ENCODE peak calls at places on chromosome 16, in ten cellular contexts. G is lung, Q is PC-9, L is esophagus squamous epithelium, A is left lung, W is right lobe of liver, R is stomach, S is HCT116, F is fibroblast of lung, O is heart left ventricle. X is an unnamed sample.

GRCh38 chr16:70779361-70779760 is 21.6 kb downstream of the VAC14 start:
- DNase-seq in G (no peak), Q (no peak), L (no peak), A (no peak), W (no peak), R (no peak), S (no peak), F (no peak), O (no peak), X (no peak)

GRCh38 chr16:47713225-47713595 is 252.1 kb downstream of the PHKB start:
- DNase-seq in G (no peak), Q (peak; percentile 64), L (no peak), A (no peak), W (no peak), R (no peak), S (no peak), F (peak; percentile 93), O (no peak), X (no peak)

GRCh38 chr16:27154573-27155521 is 48.5 kb upstream of the KDM8 start:
- DNase-seq in G (peak; percentile 59), Q (no peak), L (no peak), A (peak; percentile 54), W (peak; percentile 56), R (peak; percentile 57), S (peak; percentile 56), F (peak; percentile 6), O (peak; percentile 37), X (no peak)

GRCh38 chr16:13390093-13390985 is 488.9 kb downstream of the SHISA9 start:
- DNase-seq in G (no peak), Q (no peak), L (no peak), A (no peak), W (no peak), R (no peak), S (no peak), F (peak; percentile 4), O (no peak), X (no peak)

GRCh38 chr16:48914070-48914469 is 304.1 kb upstream of the N4BP1 start:
- DNase-seq in G (no peak), Q (no peak), L (no peak), A (no peak), W (no peak), R (no peak), S (no peak), F (no peak), O (no peak), X (no peak)

GRCh38 chr16:57949595-57950238 is 21.2 kb downstream of the CNGB1 start:
- DNase-seq in G (no peak), Q (no peak), L (no peak), A (no peak), W (no peak), R (no peak), S (no peak), F (no peak), O (no peak), X (no peak)

GRCh38 chr16:24819462-24820040 is 26.2 kb upstream of the SLC5A11 start:
- DNase-seq in G (no peak), Q (no peak), L (no peak), A (no peak), W (no peak), R (no peak), S (no peak), F (no peak), O (no peak), X (no peak)

GRCh38 chr16:1932050-1933028 is 10.7 kb downstream of the MSRB1 start:
- DNase-seq in G (no peak), Q (no peak), L (no peak), A (no peak), W (peak; percentile 63), R (peak; percentile 69), S (no peak), F (peak; percentile 23), O (no peak), X (peak; percentile 61)

GRCh38 chr16:29814592-29814991 is 1.4 kb upstream of the PAGR1 start:
- DNase-seq in G (no peak), Q (no peak), L (no peak), A (no peak), W (no peak), R (no peak), S (no peak), F (no peak), O (no peak), X (no peak)

GRCh38 chr16:29815032-29815721 is 775 bp upstream of the PAGR1 start:
- DNase-seq in G (no peak), Q (no peak), L (no peak), A (no peak), W (peak; percentile 59), R (no peak), S (no peak), F (no peak), O (peak; percentile 36), X (no peak)

GRCh38 chr16:29818082-29818481 is 2.1 kb downstream of the PAGR1 start:
- DNase-seq in G (no peak), Q (no peak), L (no peak), A (no peak), W (no peak), R (no peak), S (no peak), F (no peak), O (no peak), X (no peak)

GRCh38 chr16:29815793-29816693 is at the start of gene PAGR1:
- DNase-seq in G (peak; percentile 98), Q (peak; percentile 98), L (peak; percentile 94), A (peak; percentile 99), W (peak; percentile 98), R (peak; percentile 98), S (peak; percentile 99), F (peak; percentile 100), O (peak; percentile 97), X (peak; percentile 96)

GRCh38 chr16:29816694-29817441 is 916 bp downstream of the PAGR1 start:
- DNase-seq in G (no peak), Q (peak; percentile 62), L (no peak), A (peak; percentile 75), W (peak; percentile 78), R (peak; percentile 65), S (no peak), F (peak; percentile 70), O (peak; percentile 72), X (no peak)
- TF ChIP-seq CTCF in G (no peak), Q (no peak), L (no peak), A (no peak), W (no peak), R (no peak), S (peak; percentile 12), F (peak; percentile 23), O (no peak), X (no peak)

GRCh38 chr16:87210949-87211348 is 106.2 kb downstream of the C16orf95 start:
- DNase-seq in G (no peak), Q (no peak), L (no peak), A (no peak), W (no peak), R (no peak), S (no peak), F (peak; percentile 40), O (no peak), X (no peak)

GRCh38 chr16:87212026-87212425 is 105.2 kb downstream of the C16orf95 start:
- DNase-seq in G (no peak), Q (peak; percentile 72), L (no peak), A (no peak), W (no peak), R (no peak), S (no peak), F (peak; percentile 72), O (no peak), X (no peak)

GRCh38 chr16:87216148-87216823 is 100.9 kb downstream of the C16orf95 start:
- DNase-seq in G (no peak), Q (no peak), L (no peak), A (no peak), W (no peak), R (no peak), S (no peak), F (no peak), O (no peak), X (no peak)

GRCh38 chr16:87216824-87217205 is 100.4 kb downstream of the C16orf95 start:
- DNase-seq in G (no peak), Q (no peak), L (no peak), A (no peak), W (no peak), R (no peak), S (no peak), F (peak; percentile 67), O (no peak), X (no peak)

DNA sequence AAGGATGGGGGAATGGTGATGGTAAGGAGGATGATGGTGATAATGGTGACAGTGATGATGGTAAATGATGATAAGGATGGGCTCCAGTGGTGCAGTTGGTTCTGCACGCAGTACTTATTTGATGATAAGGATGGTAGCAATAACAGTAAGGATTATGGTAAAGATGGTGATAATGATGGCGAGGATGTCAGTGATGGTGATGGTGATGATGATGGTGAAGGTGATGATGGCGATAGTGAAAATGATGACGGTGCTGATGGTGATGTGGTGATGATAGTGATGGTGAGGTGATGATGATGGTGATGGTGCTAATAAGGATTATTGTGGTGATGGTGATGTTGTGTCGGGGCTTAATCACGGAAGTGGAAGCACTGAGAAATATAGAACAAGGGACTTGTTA is 103.7 kb downstream of the C16orf95 start:
- DNase-seq in G (no peak), Q (no peak), L (no peak), A (no peak), W (no peak), R (no peak), S (no peak), F (no peak), O (no peak), X (no peak)
- H3K4me1 ChIP-seq in G (no peaks in the 10 kb centered on the region), Q (peaks cover 25% of the 10 kb centered on the region), L (no peaks in the 10 kb centered on the region), A (no peaks in the 10 kb centered on the region), W (no peaks in the 10 kb centered on the region), R (no peaks in the 10 kb centered on the region), S (no peaks in the 10 kb centered on the region), F (peaks cover 14% of the 10 kb centered on the region), O (no peaks in the 10 kb centered on the region), X (peaks cover 15% of the 10 kb centered on the region)

DNA sequence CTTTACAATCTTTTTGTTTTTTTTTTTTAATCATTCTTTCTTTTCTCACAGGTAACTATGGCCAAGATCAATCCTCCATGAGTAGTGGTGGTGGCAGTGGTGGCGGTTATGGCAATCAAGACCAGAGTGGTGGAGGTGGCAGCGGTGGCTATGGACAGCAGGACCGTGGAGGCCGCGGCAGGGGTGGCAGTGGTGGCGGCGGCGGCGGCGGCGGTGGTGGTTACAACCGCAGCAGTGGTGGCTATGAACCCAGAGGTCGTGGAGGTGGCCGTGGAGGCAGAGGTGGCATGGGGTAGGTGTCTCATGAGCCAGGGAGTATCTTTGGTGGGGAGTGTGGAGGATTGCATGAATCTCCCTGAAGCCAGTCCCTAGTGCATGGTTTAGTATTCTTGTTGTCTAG is 4.9 kb downstream of the FUS start:
- DNase-seq in G (no peak), Q (no peak), L (no peak), A (no peak), W (no peak), R (no peak), S (no peak), F (no peak), O (no peak), X (peak; percentile 52)
- H3K4me3 ChIP-seq in G (no peak overlapping the region), Q (no peak overlapping the region), L (no peak overlapping the region), A (no peak overlapping the region), W (no peak overlapping the region), R (no peak overlapping the region), S (no peak overlapping the region), F (no peak overlapping the region), O (no peak overlapping the region), X (no peak overlapping the region)

GRCh38 chr16:3953728-3954410 is 73.4 kb upstream of the CREBBP start:
- DNase-seq in G (no peak), Q (no peak), L (no peak), A (no peak), W (no peak), R (no peak), S (no peak), F (peak; percentile 52), O (no peak), X (no peak)

GRCh38 chr16:3957344-3957980 is 76.9 kb upstream of the CREBBP start:
- DNase-seq in G (no peak), Q (no peak), L (no peak), A (no peak), W (no peak), R (no peak), S (no peak), F (no peak), O (no peak), X (no peak)

GRCh38 chr16:3951861-3952332 is 71.4 kb upstream of the CREBBP start:
- DNase-seq in G (no peak), Q (no peak), L (no peak), A (no peak), W (no peak), R (no peak), S (no peak), F (peak; percentile 43), O (no peak), X (no peak)

GRCh38 chr16:3952342-3953131 is 72.0 kb upstream of the CREBBP start:
- DNase-seq in G (no peak), Q (no peak), L (no peak), A (no peak), W (no peak), R (no peak), S (no peak), F (no peak), O (peak; percentile 84), X (no peak)

GRCh38 chr16:3954411-3954921 is 74.0 kb upstream of the CREBBP start:
- DNase-seq in G (no peak), Q (no peak), L (no peak), A (no peak), W (no peak), R (no peak), S (no peak), F (no peak), O (no peak), X (no peak)
- TF ChIP-seq CTCF in G (no peak), Q (no peak), L (no peak), A (no peak), W (no peak), R (no peak), S (no peak), F (no peak), O (no peak), X (no peak)

X was measured in RWPE2.